ENCODE peak calls at places on chromosomes 6 and 20, in seven cellular contexts. F is iris pigment epithelial cell; B is upper lobe of right lung; U is CD4-positive, alpha-beta T cell; L is neural crest cell; S is Ammon's horn; V is mesenteric fat pad. W is an unnamed sample.

GRCh38 chr6:159929819-159930218 is 39.0 kb downstream of the MAS1 start:
- DNase-seq in L (no peak), S (no peak), V (no peak), B (no peak), F (peak; percentile 15), U (peak; percentile 42), W (peak; percentile 21)

GRCh38 chr6:9484091-9484490 is 930.8 kb downstream of the TFAP2A start:
- DNase-seq in V (no peak), L (no peak), U (no peak), B (no peak), S (no peak), F (peak; percentile 31), W (no peak)

GRCh38 chr6:36039113-36039512 is 11.5 kb downstream of the MAPK14 start:
- DNase-seq in S (no peak), B (no peak), L (no peak), F (peak; percentile 17), U (no peak), V (no peak), W (no peak)

GRCh38 chr20:32477594-32478512 is 107.3 kb downstream of the NOL4L start:
- DNase-seq in B (no peak), U (no peak), L (no peak), V (no peak), S (no peak), F (no peak), W (no peak)

GRCh38 chr6:79778794-79779193 is 147.7 kb downstream of the SH3BGRL2 start:
- DNase-seq in L (no peak), U (no peak), B (no peak), S (no peak), F (no peak), V (no peak), W (peak; percentile 5)

GRCh38 chr6:12258591-12258990 is 31.6 kb upstream of the EDN1 start:
- DNase-seq in S (no peak), V (no peak), L (no peak), U (no peak), B (no peak), F (no peak), W (no peak)

GRCh38 chr20:46121531-46121930 is 3.4 kb downstream of the CD40 start:
- DNase-seq in F (no peak), V (no peak), S (no peak), B (no peak), L (no peak), U (no peak), W (no peak)

GRCh38 chr20:36546111-36546736 is 4.9 kb downstream of the MYL9 start:
- DNase-seq in U (no peak), L (no peak), B (no peak), F (no peak), V (no peak), S (no peak), W (no peak)

GRCh38 chr6:137768935-137769334 is 98.1 kb upstream of the TNFAIP3 start:
- DNase-seq in B (no peak), F (peak; percentile 23), L (no peak), V (no peak), S (no peak), U (no peak), W (no peak)

W was measured in T-helper 2 cell.